ENCODE peak calls at places on chromosome 14, in eight cellular contexts. J, H, N, W, U, L, K and Z are unnamed samples.

GRCh38 chr14:101808020-101808641 is 46.6 kb downstream of the PPP2R5C start:
- DNase-seq in J (no peak), H (no peak), N (no peak), W (no peak), U (no peak), L (no peak), K (no peak), Z (peak; percentile 76)

GRCh38 chr14:60344751-60345150 is 95.7 kb downstream of the PPM1A start:
- DNase-seq in J (no peak), H (no peak), N (no peak), W (no peak), U (no peak), L (no peak), K (no peak), Z (no peak)

GRCh38 chr14:100297320-100298300 is 8.6 kb downstream of the SLC25A29 start:
- DNase-seq in J (peak; percentile 79), H (peak; percentile 96), N (peak; percentile 86), W (peak; percentile 84), U (peak; percentile 75), L (peak; percentile 90), K (peak; percentile 78), Z (peak; percentile 80)

GRCh38 chr14:75301666-75302325 is 23.2 kb downstream of the FOS start:
- DNase-seq in J (peak; percentile 46), H (no peak), N (peak; percentile 81), W (no peak), U (peak; percentile 57), L (no peak), K (peak; percentile 12), Z (no peak)

GRCh38 chr14:21711360-21711961 is 37.8 kb upstream of the OR4E1 start:
- DNase-seq in J (no peak), H (peak; percentile 10), N (no peak), W (peak; percentile 13), U (peak; percentile 8), L (no peak), K (no peak), Z (peak; percentile 20)

GRCh38 chr14:21987937-21988336 is 314.3 kb upstream of the OR4E1 start:
- DNase-seq in J (no peak), H (no peak), N (no peak), W (no peak), U (no peak), L (no peak), K (no peak), Z (no peak)

GRCh38 chr14:33655421-33655820 is 295.5 kb downstream of the EGLN3 start:
- DNase-seq in J (no peak), H (no peak), N (no peak), W (no peak), U (no peak), L (no peak), K (no peak), Z (no peak)

GRCh38 chr14:25121342-25122129 is 71.6 kb upstream of the STXBP6 start:
- DNase-seq in J (no peak), H (no peak), N (no peak), W (no peak), U (no peak), L (no peak), K (no peak), Z (no peak)

GRCh38 chr14:93976477-93977057 is at the start of gene ASB2:
- DNase-seq in J (peak; percentile 67), H (no peak), N (no peak), W (no peak), U (no peak), L (no peak), K (no peak), Z (no peak)

GRCh38 chr14:93975791-93976476 is 436 bp downstream of the ASB2 start:
- DNase-seq in J (no peak), H (no peak), N (no peak), W (no peak), U (no peak), L (no peak), K (no peak), Z (no peak)

GRCh38 chr14:93978735-93979134 is 2.4 kb upstream of the ASB2 start:
- DNase-seq in J (no peak), H (no peak), N (no peak), W (no peak), U (no peak), L (no peak), K (no peak), Z (no peak)

GRCh38 chr14:93977171-93977570 is 801 bp upstream of the ASB2 start:
- DNase-seq in J (no peak), H (no peak), N (no peak), W (no peak), U (no peak), L (no peak), K (no peak), Z (no peak)

DNA sequence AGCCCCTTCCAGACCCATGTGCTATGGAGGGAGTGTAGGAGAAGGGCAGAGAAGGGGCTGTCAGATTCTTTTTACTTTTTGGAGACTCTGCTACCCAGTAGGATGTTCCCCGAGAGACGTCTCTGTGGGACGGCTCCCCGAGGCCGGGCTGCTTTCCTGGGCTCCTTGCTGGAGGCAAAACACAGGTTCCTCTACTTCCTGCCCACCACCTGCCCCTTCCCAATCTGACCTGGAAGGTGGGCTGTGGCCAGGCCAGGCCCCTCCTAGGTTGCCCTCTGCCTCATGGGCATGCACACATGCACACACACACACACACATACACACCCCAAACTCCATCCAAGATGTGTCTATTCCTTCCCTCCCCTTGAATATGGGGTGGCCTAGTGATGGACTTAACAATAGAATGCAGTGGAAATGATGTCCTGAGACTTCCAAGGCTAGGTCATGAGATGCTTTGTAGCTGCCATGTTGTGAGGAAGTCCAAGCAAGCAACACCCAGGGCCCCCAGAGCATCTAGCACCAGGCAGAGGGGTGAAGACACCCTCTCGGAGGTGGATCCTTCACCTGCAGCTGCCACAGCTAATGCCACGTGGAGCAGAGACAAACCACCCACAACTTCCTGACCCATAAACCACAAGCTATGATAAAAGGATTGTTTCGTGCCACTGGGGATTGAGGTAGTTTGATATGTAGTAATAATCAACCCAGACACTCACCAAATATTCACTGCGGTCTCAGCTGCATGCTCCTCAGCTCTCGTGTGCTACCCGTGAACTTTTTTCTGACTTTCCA is 1.6 kb upstream of the ASB2 start:
- DNase-seq in J (no peak), H (no peak), N (no peak), W (no peak), U (no peak), L (no peak), K (no peak), Z (no peak)
- H3K27me3 ChIP-seq in J (no peaks in the 10 kb centered on the region), H (no peaks in the 10 kb centered on the region), N (no peaks in the 10 kb centered on the region), W (no peaks in the 10 kb centered on the region), U (no peaks in the 10 kb centered on the region), L (no peaks in the 10 kb centered on the region), K (no peaks in the 10 kb centered on the region), Z (no peaks in the 10 kb centered on the region)

GRCh38 chr14:47720281-47720680 is 44.9 kb upstream of the MDGA2 start:
- DNase-seq in J (no peak), H (no peak), N (no peak), W (no peak), U (no peak), L (no peak), K (no peak), Z (no peak)
- H3K27ac ChIP-seq in J (no peak overlapping the region), H (no peak overlapping the region), N (no peak overlapping the region), W (no peak overlapping the region), U (no peak overlapping the region), L (no peak overlapping the region), K (no peak overlapping the region), Z (no peak overlapping the region)

GRCh38 chr14:38252066-38252710 is 3.7 kb downstream of the CLEC14A start:
- DNase-seq in J (no peak), H (no peak), N (no peak), W (no peak), U (no peak), L (no peak), K (no peak), Z (no peak)
- TF ChIP-seq POLR2A in J (no peak), H (no peak), N (no peak), W (no peak), U (no peak), L (no peak), K (no peak), Z (no peak)

GRCh38 chr14:91400696-91401095 is 16.9 kb downstream of the CCDC88C start:
- DNase-seq in J (no peak), H (no peak), N (no peak), W (no peak), U (no peak), L (no peak), K (no peak), Z (no peak)

GRCh38 chr14:91399868-91400640 is 17.6 kb downstream of the CCDC88C start:
- DNase-seq in J (no peak), H (no peak), N (no peak), W (peak; percentile 42), U (no peak), L (peak; percentile 87), K (no peak), Z (no peak)

GRCh38 chr14:91398192-91398591 is 19.4 kb downstream of the CCDC88C start:
- DNase-seq in J (no peak), H (no peak), N (no peak), W (no peak), U (no peak), L (no peak), K (no peak), Z (no peak)

GRCh38 chr14:91396959-91397815 is 20.4 kb downstream of the CCDC88C start:
- DNase-seq in J (no peak), H (no peak), N (no peak), W (no peak), U (no peak), L (peak; percentile 91), K (no peak), Z (peak; percentile 70)

GRCh38 chr14:91398707-91399106 is 18.9 kb downstream of the CCDC88C start:
- DNase-seq in J (no peak), H (no peak), N (no peak), W (no peak), U (no peak), L (peak; percentile 80), K (no peak), Z (no peak)
- H3K27me3 ChIP-seq in J (peaks cover 6% of the 10 kb centered on the region), H (no peaks in the 10 kb centered on the region), N (no peaks in the 10 kb centered on the region), W (no peaks in the 10 kb centered on the region), U (no peaks in the 10 kb centered on the region), L (no peaks in the 10 kb centered on the region), K (no peaks in the 10 kb centered on the region), Z (no peaks in the 10 kb centered on the region)